ENCODE peak calls at places on chromosomes 3 and 15, in four cellular contexts. One of them, this sample, is unnamed.
A peak's percentile ranks its signal among the peaks of the same experiment; 100 is the strongest.

GRCh38 chr3:46489406-46489805 is 8.4 kb upstream of the RTP3 start:
- DNase-seq in A549: no peak
- DNase-seq in H1: no peak
- DNase-seq in HepG2: no peak
- DNase-seq in this sample: no peak

GRCh38 chr3:172289583-172289982 is 158.7 kb downstream of the GHSR start:
- DNase-seq in A549: peak; percentile 13
- DNase-seq in H1: no peak
- DNase-seq in HepG2: no peak
- DNase-seq in this sample: no peak

GRCh38 chr3:94412966-94413720 is 350.3 kb downstream of the NSUN3 start:
- DNase-seq in A549: no peak
- DNase-seq in H1: no peak
- DNase-seq in HepG2: no peak
- DNase-seq in this sample: no peak

GRCh38 chr3:87413821-87414220 is 137.4 kb upstream of the POU1F1 start:
- DNase-seq in A549: no peak
- DNase-seq in H1: no peak
- DNase-seq in HepG2: no peak
- DNase-seq in this sample: no peak

GRCh38 chr3:29822051-29822450 is 541.2 kb downstream of the RBMS3 start:
- DNase-seq in A549: no peak
- DNase-seq in H1: no peak
- DNase-seq in HepG2: no peak
- DNase-seq in this sample: no peak

GRCh38 chr3:67083277-67083676 is 85.2 kb downstream of the KBTBD8 start:
- DNase-seq in A549: no peak
- DNase-seq in H1: no peak
- DNase-seq in HepG2: no peak
- DNase-seq in this sample: peak; percentile 2

GRCh38 chr3:87448559-87448958 is 172.2 kb upstream of the POU1F1 start:
- DNase-seq in A549: no peak
- DNase-seq in H1: no peak
- DNase-seq in HepG2: no peak
- DNase-seq in this sample: no peak

GRCh38 chr15:83208357-83208661 is 686 bp upstream of the HDGFL3 start:
- DNase-seq in A549: peak; percentile 65
- DNase-seq in H1: no peak
- DNase-seq in HepG2: no peak
- DNase-seq in this sample: no peak

GRCh38 chr3:23760871-23761373 is 44.8 kb upstream of the UBE2E1 start:
- DNase-seq in A549: no peak
- DNase-seq in H1: no peak
- DNase-seq in HepG2: no peak
- DNase-seq in this sample: no peak

GRCh38 chr3:45942051-45942825 is 1.0 kb upstream of the CXCR6 start:
- DNase-seq in A549: no peak
- DNase-seq in H1: no peak
- DNase-seq in HepG2: no peak
- DNase-seq in this sample: no peak

GRCh38 chr3:164737174-164737573 is 341.1 kb downstream of the SI start:
- DNase-seq in A549: no peak
- DNase-seq in H1: no peak
- DNase-seq in HepG2: no peak
- DNase-seq in this sample: no peak

GRCh38 chr3:133575121-133575520 is 1.6 kb downstream of the CDV3 start:
- DNase-seq in A549: no peak
- DNase-seq in H1: no peak
- DNase-seq in HepG2: no peak
- DNase-seq in this sample: no peak

GRCh38 chr15:90232941-90233700 is 620 bp downstream of the CIB1 start:
- DNase-seq in A549: peak; percentile 85
- DNase-seq in H1: peak; percentile 84
- DNase-seq in HepG2: peak; percentile 84
- DNase-seq in this sample: peak; percentile 63

GRCh38 chr3:117606860-117607259 is 897.3 kb downstream of the TUSC7 start:
- DNase-seq in A549: no peak
- DNase-seq in H1: no peak
- DNase-seq in HepG2: no peak
- DNase-seq in this sample: no peak

GRCh38 chr3:60909526-60909925 is 341.7 kb downstream of the FHIT start:
- DNase-seq in A549: no peak
- DNase-seq in H1: no peak
- DNase-seq in HepG2: no peak
- DNase-seq in this sample: no peak

GRCh38 chr3:150106752-150107428 is 136.2 kb upstream of the PFN2 start:
- DNase-seq in A549: peak; percentile 74
- DNase-seq in H1: no peak
- DNase-seq in HepG2: no peak
- DNase-seq in this sample: no peak

GRCh38 chr3:7436542-7436941 is 575.6 kb downstream of the GRM7 start:
- DNase-seq in A549: no peak
- DNase-seq in H1: no peak
- DNase-seq in HepG2: no peak
- DNase-seq in this sample: no peak

GRCh38 chr3:162171970-162172369 is 675.4 kb downstream of the OTOL1 start:
- DNase-seq in A549: no peak
- DNase-seq in H1: no peak
- DNase-seq in HepG2: no peak
- DNase-seq in this sample: no peak

GRCh38 chr15:36778516-36778915 is 199.1 kb downstream of the CDIN1 start:
- DNase-seq in A549: no peak
- DNase-seq in H1: no peak
- DNase-seq in HepG2: no peak
- DNase-seq in this sample: no peak

GRCh38 chr15:22979699-22980188 is 424 bp downstream of the CYFIP1 start:
- DNase-seq in A549: no peak
- DNase-seq in H1: peak; percentile 72
- DNase-seq in HepG2: no peak
- DNase-seq in this sample: no peak

GRCh38 chr3:179731544-179731943 is 78.7 kb downstream of the USP13 start:
- DNase-seq in A549: no peak
- DNase-seq in H1: no peak
- DNase-seq in HepG2: no peak
- DNase-seq in this sample: no peak

GRCh38 chr3:179730508-179730907 is 77.7 kb downstream of the USP13 start:
- DNase-seq in A549: no peak
- DNase-seq in H1: no peak
- DNase-seq in HepG2: no peak
- DNase-seq in this sample: no peak

GRCh38 chr3:179733797-179734196 is 81.0 kb downstream of the USP13 start:
- DNase-seq in A549: no peak
- DNase-seq in H1: no peak
- DNase-seq in HepG2: no peak
- DNase-seq in this sample: no peak

GRCh38 chr3:179734497-179735281 is 81.8 kb downstream of the USP13 start:
- DNase-seq in A549: no peak
- DNase-seq in H1: no peak
- DNase-seq in HepG2: peak; percentile 88
- DNase-seq in this sample: no peak

GRCh38 chr3:179732661-179733348 is 80.0 kb downstream of the USP13 start:
- DNase-seq in A549: no peak
- DNase-seq in H1: no peak
- DNase-seq in HepG2: peak; percentile 85
- DNase-seq in this sample: no peak
- TF ChIP-seq PHF8 in A549: no peak
- TF ChIP-seq PHF8 in H1: no peak
- TF ChIP-seq PHF8 in HepG2: no peak
- TF ChIP-seq PHF8 in this sample: no peak

GRCh38 chr3:48661501-48662139 is 1.1 kb downstream of the CELSR3 start:
- DNase-seq in A549: peak; percentile 32
- DNase-seq in H1: peak; percentile 98
- DNase-seq in HepG2: peak; percentile 52
- DNase-seq in this sample: peak; percentile 88
- TF ChIP-seq PHF8 in A549: no peak
- TF ChIP-seq PHF8 in H1: peak; percentile 26
- TF ChIP-seq PHF8 in HepG2: peak; percentile 82
- TF ChIP-seq PHF8 in this sample: no peak

GRCh38 chr3:9809615-9810356 is at the start of gene TTLL3:
- DNase-seq in A549: peak; percentile 60
- DNase-seq in H1: peak; percentile 88
- DNase-seq in HepG2: no peak
- DNase-seq in this sample: peak; percentile 46

GRCh38 chr3:9807981-9808344 is 2.1 kb upstream of the TTLL3 start:
- DNase-seq in A549: no peak
- DNase-seq in H1: no peak
- DNase-seq in HepG2: no peak
- DNase-seq in this sample: no peak

GRCh38 chr3:9808345-9809037 is 1.6 kb upstream of the TTLL3 start:
- DNase-seq in A549: peak; percentile 70
- DNase-seq in H1: peak; percentile 58
- DNase-seq in HepG2: peak; percentile 31
- DNase-seq in this sample: no peak

GRCh38 chr3:9810357-9810726 is 280 bp downstream of the TTLL3 start:
- DNase-seq in A549: no peak
- DNase-seq in H1: peak; percentile 66
- DNase-seq in HepG2: no peak
- DNase-seq in this sample: no peak

DNA sequence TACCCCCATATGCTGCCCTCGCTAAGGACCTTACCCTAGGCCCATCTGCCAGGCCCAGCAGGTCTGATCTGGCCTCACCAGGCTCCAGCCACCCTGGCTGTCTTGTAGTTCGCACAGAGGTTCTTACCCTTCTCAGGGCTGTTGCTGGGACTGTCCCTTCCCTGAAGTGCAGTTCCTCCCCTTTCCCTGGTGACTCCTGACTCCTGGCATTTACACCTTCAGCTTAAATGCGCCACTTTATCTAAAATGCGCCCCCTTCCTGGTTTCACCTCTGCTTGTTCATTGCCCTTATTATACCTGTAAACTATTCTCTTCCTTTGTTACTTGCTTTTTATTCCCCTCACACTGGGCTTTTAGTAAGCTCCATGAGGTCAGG is 835 bp upstream of the TTLL3 start:
- DNase-seq in A549: peak; percentile 42
- DNase-seq in H1: no peak
- DNase-seq in HepG2: no peak
- DNase-seq in this sample: no peak
- TF ChIP-seq PHF8 in A549: no peak
- TF ChIP-seq PHF8 in H1: no peak
- TF ChIP-seq PHF8 in HepG2: no peak
- TF ChIP-seq PHF8 in this sample: no peak

GRCh38 chr3:178971614-178972013 is 100.0 kb downstream of the ZMAT3 start:
- DNase-seq in A549: no peak
- DNase-seq in H1: no peak
- DNase-seq in HepG2: no peak
- DNase-seq in this sample: no peak
- TF ChIP-seq PHF8 in A549: no peak
- TF ChIP-seq PHF8 in H1: no peak
- TF ChIP-seq PHF8 in HepG2: no peak
- TF ChIP-seq PHF8 in this sample: no peak

DNA sequence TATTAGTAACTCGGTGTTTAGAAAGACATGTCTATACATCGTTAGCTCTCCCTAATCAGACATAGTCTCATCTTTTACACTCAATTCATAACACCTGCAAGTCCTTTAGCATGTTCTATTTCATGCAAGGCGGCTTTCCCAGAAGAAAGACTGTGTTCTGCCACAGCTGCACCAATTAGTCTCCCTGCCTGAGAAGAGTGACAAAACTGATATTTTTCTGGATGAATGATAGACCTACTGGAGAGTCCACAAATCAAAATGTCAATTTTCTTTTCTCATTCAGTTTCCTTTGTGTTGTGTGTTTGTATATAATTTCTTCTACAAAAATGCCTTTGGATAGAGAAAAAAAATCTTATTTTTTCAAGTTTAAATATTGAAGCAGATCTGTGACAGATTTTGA is 435.8 kb upstream of the EPHA3 start:
- DNase-seq in A549: no peak
- DNase-seq in H1: no peak
- DNase-seq in HepG2: no peak
- DNase-seq in this sample: no peak
- TF ChIP-seq PHF8 in A549: no peak
- TF ChIP-seq PHF8 in H1: no peak
- TF ChIP-seq PHF8 in HepG2: no peak
- TF ChIP-seq PHF8 in this sample: no peak

DNA sequence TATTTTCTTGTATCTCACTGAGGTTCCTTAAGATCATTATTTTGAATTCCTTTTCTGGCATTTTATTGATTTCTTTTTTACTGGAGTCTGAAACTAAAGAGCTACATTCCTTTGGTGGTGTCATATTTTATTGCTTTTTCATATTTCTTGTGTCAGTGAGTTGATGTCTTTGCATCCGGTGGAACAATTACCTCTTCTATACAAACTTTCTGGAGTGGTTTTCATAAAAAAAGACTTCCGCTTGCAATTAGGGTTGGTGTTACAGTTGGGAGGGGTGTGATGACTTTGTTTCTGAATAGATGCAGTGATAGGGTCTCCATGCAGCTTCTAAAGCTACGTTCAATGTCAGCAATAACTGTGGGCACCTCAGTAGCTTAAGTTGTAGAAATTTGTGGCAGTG is 181.7 kb downstream of the LPP start:
- DNase-seq in A549: no peak
- DNase-seq in H1: no peak
- DNase-seq in HepG2: no peak
- DNase-seq in this sample: no peak
- TF ChIP-seq PHF8 in A549: no peak
- TF ChIP-seq PHF8 in H1: no peak
- TF ChIP-seq PHF8 in HepG2: no peak
- TF ChIP-seq PHF8 in this sample: no peak

GRCh38 chr15:87762110-87762509 is 494.4 kb downstream of the NTRK3 start:
- DNase-seq in A549: no peak
- DNase-seq in H1: no peak
- DNase-seq in HepG2: no peak
- DNase-seq in this sample: peak; percentile 22
- TF ChIP-seq PHF8 in A549: no peak
- TF ChIP-seq PHF8 in H1: no peak
- TF ChIP-seq PHF8 in HepG2: no peak
- TF ChIP-seq PHF8 in this sample: no peak

GRCh38 chr15:101127503-101128076 is 124.3 kb downstream of the CHSY1 start:
- DNase-seq in A549: no peak
- DNase-seq in H1: no peak
- DNase-seq in HepG2: peak; percentile 24
- DNase-seq in this sample: no peak
- TF ChIP-seq PHF8 in A549: no peak
- TF ChIP-seq PHF8 in H1: no peak
- TF ChIP-seq PHF8 in HepG2: no peak
- TF ChIP-seq PHF8 in this sample: no peak

DNA sequence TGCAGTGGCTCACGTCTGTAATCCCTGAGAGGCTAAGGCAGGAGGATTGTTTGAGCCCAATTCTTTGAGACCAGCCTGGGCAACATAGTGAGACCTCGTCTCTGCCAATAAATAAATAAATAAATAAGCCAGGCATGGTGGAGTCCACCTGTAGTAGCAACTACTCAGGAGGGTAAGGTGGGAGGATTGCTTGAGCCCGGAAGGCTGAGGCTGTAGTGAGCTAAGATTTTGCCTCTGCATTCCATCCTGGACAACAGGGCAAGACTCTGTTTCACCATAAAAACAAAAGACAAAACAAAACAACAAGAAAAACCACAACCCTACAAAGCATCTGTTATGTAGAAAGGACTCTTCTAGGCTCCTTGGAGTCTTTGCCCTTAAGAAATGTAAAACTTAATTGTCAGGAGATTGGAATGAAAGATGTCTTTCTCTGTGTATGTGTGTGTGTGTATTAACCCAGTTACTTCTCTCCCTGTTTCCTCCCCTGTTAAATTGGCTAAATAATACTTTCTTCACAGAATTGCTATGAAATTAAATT is 9.5 kb downstream of the NECTIN3 start:
- DNase-seq in A549: no peak
- DNase-seq in H1: no peak
- DNase-seq in HepG2: no peak
- DNase-seq in this sample: no peak
- TF ChIP-seq PHF8 in A549: no peak
- TF ChIP-seq PHF8 in H1: no peak
- TF ChIP-seq PHF8 in HepG2: no peak
- TF ChIP-seq PHF8 in this sample: no peak

This sample was measured in K562.